ENCODE peak calls at places on chromosomes 1 and 21, in five cellular contexts. T is HAP-1; H is transverse colon; U is activated CD4-positive, alpha-beta memory T cell treated with anti-CD3 and anti-CD28 coated beads for 36 hours; E is AG04450. X is an unnamed sample.
A peak's percentile ranks its signal among the peaks of the same experiment; 100 is the strongest.

GRCh38 chr1:207825719-207826556 is 74.1 kb downstream of the CD46 start:
- DNase-seq in E (no peak), U (peak; percentile 94), T (no peak), H (peak; percentile 87), X (no peak)

GRCh38 chr1:33407339-33407738 is 23.6 kb downstream of the PHC2 start:
- DNase-seq in T (no peak), E (no peak), U (no peak), H (no peak), X (no peak)

GRCh38 chr1:35120458-35121133 is 41.4 kb downstream of the ZMYM1 start:
- DNase-seq in T (no peak), E (no peak), U (peak; percentile 20), H (peak; percentile 19), X (no peak)

GRCh38 chr21:45056917-45057560 is 17.3 kb upstream of the ADARB1 start:
- DNase-seq in E (no peak), T (no peak), H (no peak), U (no peak), X (no peak)

GRCh38 chr21:34669149-34669879 is 520 bp downstream of the CLIC6 start:
- DNase-seq in H (peak; percentile 23), T (no peak), U (peak; percentile 23), E (no peak), X (no peak)

GRCh38 chr1:33517596-33518250 is 45.3 kb downstream of the ZSCAN20 start:
- DNase-seq in U (no peak), T (no peak), H (no peak), E (peak; percentile 47), X (no peak)

GRCh38 chr1:165696625-165697100 is 1.7 kb downstream of the ALDH9A1 start:
- DNase-seq in T (peak; percentile 92), H (no peak), U (no peak), E (peak; percentile 61), X (peak; percentile 39)

GRCh38 chr1:53125623-53126360 is 16.6 kb downstream of the SLC1A7 start:
- DNase-seq in E (no peak), H (no peak), T (no peak), U (no peak), X (no peak)

GRCh38 chr1:185016880-185017279 is 28.5 kb upstream of the RNF2 start:
- DNase-seq in H (no peak), U (no peak), E (no peak), T (no peak), X (no peak)

GRCh38 chr1:116674761-116675160 is 7.2 kb upstream of the IGSF3 start:
- DNase-seq in U (no peak), H (no peak), T (no peak), E (no peak), X (no peak)

X was measured in body of pancreas.